ENCODE peak calls at places on chromosomes 6 and 20, in four cellular contexts. L, E, F and W are unnamed samples. For H3K4me1 and H3K27me3, the result is how much of the 10 kb centered on the place peaks cover.

GRCh38 chr20:51490635-51491034 is 51.9 kb downstream of the NFATC2 start:
- DNase-seq in E (no peak), F (no peak), L (no peak), W (no peak)

GRCh38 chr6:41963371-41963770 is 21.8 kb upstream of the CCND3 start:
- DNase-seq in E (no peak), F (no peak), L (no peak), W (no peak)

GRCh38 chr20:8076505-8077498 is 55.3 kb upstream of the PLCB1 start:
- DNase-seq in E (no peak), L (no peak), F (no peak), W (no peak)

GRCh38 chr20:50120935-50121693 is 8.2 kb upstream of the UBE2V1 start:
- DNase-seq in F (peak), L (peak), E (peak), W (peak)

GRCh38 chr6:142378138-142378875 is 76.5 kb downstream of the ADGRG6 start:
- DNase-seq in F (no peak), E (no peak), L (peak), W (peak)

GRCh38 chr6:80742481-80742880 is 636.0 kb downstream of the BCKDHB start:
- DNase-seq in L (peak), E (no peak), F (no peak), W (peak)

GRCh38 chr6:25899580-25900408 is 25.8 kb upstream of the SLC17A3 start:
- DNase-seq in L (no peak), E (no peak), F (no peak), W (no peak)

GRCh38 chr6:31070711-31071197 is 41.6 kb downstream of the C6orf15 start:
- DNase-seq in F (no peak), L (peak), E (no peak), W (peak)

GRCh38 chr6:75206338-75207210 is 721 bp upstream of the COL12A1 start:
- DNase-seq in E (peak), F (peak), L (no peak), W (no peak)

GRCh38 chr20:38269715-38270114 is 9.2 kb upstream of the KIAA1755 start:
- DNase-seq in L (no peak), E (no peak), F (no peak), W (no peak)

GRCh38 chr20:46666818-46667515 is 15.7 kb upstream of the SLC13A3 start:
- DNase-seq in L (no peak), F (no peak), E (no peak), W (no peak)

GRCh38 chr6:137351890-137352289 is 132.7 kb upstream of the IFNGR1 start:
- DNase-seq in F (no peak), E (peak), L (no peak), W (no peak)

GRCh38 chr20:8331740-8332412 is 199.8 kb downstream of the PLCB1 start:
- DNase-seq in E (no peak), L (no peak), F (peak), W (peak)

GRCh38 chr6:73388433-73388799 is 6.2 kb upstream of the DDX43 start:
- DNase-seq in F (no peak), L (no peak), E (no peak), W (peak)

GRCh38 chr6:4017847-4018193 is 61.1 kb downstream of the FAM217A start:
- DNase-seq in E (no peak), L (peak), F (no peak), W (peak)

GRCh38 chr6:150124235-150124634 is 18.6 kb upstream of the PPP1R14C start:
- DNase-seq in L (no peak), E (no peak), F (no peak), W (no peak)

GRCh38 chr20:4134355-4134834 is 119.0 kb upstream of the RNF24 start:
- DNase-seq in E (no peak), F (no peak), L (no peak), W (no peak)
- H3K4me3 ChIP-seq in E (no peak), F (no peak), L (no peak), W (no peak)

DNA sequence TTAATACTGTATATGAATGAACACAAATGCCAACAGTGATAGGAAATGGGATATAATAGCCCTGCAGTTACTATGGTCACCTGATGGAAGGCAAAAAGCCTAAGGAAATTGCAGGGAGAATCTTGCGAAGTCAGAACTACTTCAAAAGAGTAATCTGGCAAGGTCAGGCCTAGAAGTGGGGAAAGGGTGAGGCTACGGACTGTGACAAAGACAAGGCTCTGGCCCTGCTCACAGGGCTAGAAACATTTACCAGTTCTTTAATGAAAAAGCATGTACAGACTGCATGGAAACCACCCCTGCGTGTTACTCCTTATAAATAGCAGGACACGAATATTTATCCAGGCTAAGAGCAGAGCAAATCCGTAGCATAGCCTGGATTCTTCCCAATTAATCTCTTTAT is 52.5 kb upstream of the HECA start:
- DNase-seq in L (no peak), F (no peak), E (no peak), W (no peak)
- H3K4me1 ChIP-seq in L (under half), F (under half), E (under half), W (under half)

GRCh38 chr6:16180696-16181428 is 52.0 kb downstream of the MYLIP start:
- DNase-seq in L (no peak), F (no peak), E (no peak), W (no peak)
- H3K27me3 ChIP-seq in L (under half), F (under half), E (under half), W (under half)

GRCh38 chr20:43558412-43559146 is at the start of gene SGK2:
- DNase-seq in F (no peak), L (peak), E (no peak), W (no peak)

GRCh38 chr20:43560974-43561373 is 2.1 kb downstream of the SGK2 start:
- DNase-seq in L (peak), F (no peak), E (no peak), W (no peak)

GRCh38 chr20:43559588-43559987 is 761 bp downstream of the SGK2 start:
- DNase-seq in F (no peak), E (no peak), L (no peak), W (no peak)

GRCh38 chr20:43563429-43563828 is 4.6 kb downstream of the SGK2 start:
- DNase-seq in L (no peak), F (no peak), E (no peak), W (peak)

GRCh38 chr20:43559147-43559477 is 285 bp downstream of the SGK2 start:
- DNase-seq in E (no peak), L (no peak), F (no peak), W (no peak)
- H3K4me3 ChIP-seq in E (no peak), L (no peak), F (no peak), W (no peak)

DNA sequence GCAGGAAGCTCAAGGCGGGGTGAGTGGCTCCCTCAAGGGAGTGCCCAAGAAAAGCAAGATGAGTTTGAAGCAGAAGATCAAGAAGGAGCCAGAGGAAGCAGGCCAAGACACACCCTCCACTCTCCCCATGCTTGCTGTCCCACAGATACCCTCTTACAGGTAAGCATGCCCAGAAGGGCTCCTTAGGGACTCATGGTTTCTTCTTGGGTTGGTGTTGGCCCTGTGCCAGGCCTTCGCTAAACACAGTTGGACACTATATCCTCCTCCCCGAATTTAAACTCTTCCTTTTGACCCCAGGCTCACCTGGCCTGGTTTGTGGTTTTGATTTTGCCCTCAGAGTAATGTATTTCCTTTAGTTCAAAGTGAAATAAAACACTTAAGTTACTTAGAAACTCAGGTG is 5.1 kb downstream of the BRPF3 start:
- DNase-seq in L (no peak), F (no peak), E (no peak), W (no peak)
- H3K4me1 ChIP-seq in L (under half), F (under half), E (under half), W (under half)

GRCh38 chr6:168903638-168904345 is 349.9 kb downstream of the THBS2 start:
- DNase-seq in E (no peak), F (no peak), L (no peak), W (peak)
- H3K27me3 ChIP-seq in E (under half), F (under half), L (under half), W (under half)

DNA sequence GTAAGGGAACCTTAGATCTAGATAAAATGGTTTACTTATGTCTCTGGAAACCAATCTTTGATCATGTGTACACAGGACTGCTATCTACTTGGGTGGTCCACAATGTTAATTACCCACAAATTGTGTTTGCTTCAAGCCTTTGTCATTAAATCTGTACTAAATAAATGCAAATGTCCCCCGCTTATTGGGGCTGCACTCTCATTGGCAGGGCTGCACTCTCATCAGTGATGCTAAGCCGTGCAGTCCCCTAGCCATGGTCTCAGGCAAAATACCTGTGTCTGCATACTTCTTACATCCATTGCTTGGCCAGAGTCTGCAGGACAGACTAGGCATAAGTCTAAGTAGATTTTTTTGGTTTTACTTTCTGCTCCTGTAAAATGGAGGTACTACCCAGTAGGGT is 117.5 kb downstream of the ASCC3 start:
- DNase-seq in F (no peak), E (no peak), L (no peak), W (no peak)
- H3K4me3 ChIP-seq in F (no peak), E (no peak), L (no peak), W (no peak)

DNA sequence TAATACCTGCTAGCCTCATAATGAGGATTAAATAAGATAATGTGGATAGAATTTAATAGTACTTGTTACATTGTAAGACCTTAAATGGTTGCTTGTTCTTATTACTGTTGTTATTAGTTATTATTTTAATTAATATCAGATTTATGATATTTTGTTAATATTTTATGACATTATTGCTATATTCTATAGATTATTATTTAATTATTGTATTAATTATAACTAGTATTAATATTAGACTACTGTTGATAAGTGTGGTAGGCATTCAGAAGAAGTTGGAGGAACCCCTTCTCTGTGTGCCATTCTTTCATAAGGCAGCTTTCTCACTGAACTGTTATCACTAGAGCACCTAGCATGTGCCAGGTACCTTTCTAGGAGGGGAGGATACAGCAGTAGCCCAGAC is 2.6 kb upstream of the NEDD9 start:
- DNase-seq in F (no peak), E (no peak), L (no peak), W (no peak)
- H3K4me1 ChIP-seq in F (under half), E (under half), L (under half), W (under half)

DNA sequence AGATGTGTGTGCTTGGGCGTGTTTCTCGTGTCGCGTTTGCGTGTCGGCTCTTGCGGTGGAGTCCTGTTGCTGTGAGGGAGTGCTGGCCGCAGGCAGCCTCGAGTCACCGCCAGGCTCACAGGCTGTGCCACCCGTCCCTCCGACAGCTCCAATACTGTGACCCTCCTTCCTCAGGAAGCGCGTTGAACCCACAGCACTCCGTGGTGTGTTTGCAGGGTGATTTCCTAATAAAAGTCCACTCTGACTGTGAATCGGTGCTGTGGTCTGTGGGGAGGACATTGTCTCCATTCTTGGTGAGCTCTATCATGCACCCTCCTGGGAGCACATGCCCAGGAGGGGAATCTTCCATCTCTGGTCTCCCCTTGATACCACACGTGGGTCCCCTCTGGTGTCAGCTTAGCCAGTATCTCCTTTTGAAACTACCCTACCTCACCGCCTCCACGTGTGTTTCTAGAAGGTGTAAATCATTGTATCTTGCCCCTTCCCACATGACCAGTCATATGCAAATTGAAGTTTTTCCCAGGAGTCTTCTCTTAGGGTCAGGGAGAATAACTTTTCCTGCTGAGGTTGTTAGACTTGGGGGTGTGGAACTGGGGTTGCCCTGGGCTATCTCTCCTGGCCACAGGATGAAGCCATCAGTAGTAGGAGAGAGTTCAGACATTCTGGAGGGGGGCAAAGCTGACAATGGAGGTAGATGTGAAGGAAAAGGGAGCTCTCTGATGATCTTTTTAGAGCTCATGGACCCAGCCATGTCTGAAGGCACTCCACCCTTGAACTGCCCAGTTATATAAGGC is 13.3 kb upstream of the PCMTD2 start:
- DNase-seq in F (no peak), E (no peak), L (no peak), W (no peak)
- H3K27me3 ChIP-seq in F (under half), E (under half), L (under half), W (under half)